ENCODE peak calls at places on chromosome 1, in ten cellular contexts. S, N, Y, A, K, B, I, Z, P and G are unnamed samples.
A peak's percentile ranks its signal among the peaks of the same experiment; 100 is the strongest.

GRCh38 chr1:107594541-107594940 is 370.4 kb downstream of the VAV3 start:
- DNase-seq in S (no peak), N (peak; percentile 30), Y (no peak), A (no peak), K (peak; percentile 1), B (no peak), I (no peak), Z (no peak), P (no peak), G (no peak)

GRCh38 chr1:70945266-70945665 is 102.3 kb downstream of the PTGER3 start:
- DNase-seq in S (no peak), N (no peak), Y (no peak), A (no peak), K (no peak), B (no peak), I (no peak), Z (no peak), P (no peak), G (no peak)

GRCh38 chr1:39262802-39263201 is 58.3 kb downstream of the MACF1 start:
- DNase-seq in S (no peak), N (no peak), Y (peak; percentile 19), A (no peak), K (peak; percentile 41), B (no peak), I (no peak), Z (no peak), P (no peak), G (no peak)

GRCh38 chr1:25049190-25049589 is 119.1 kb upstream of the RUNX3 start:
- DNase-seq in S (no peak), N (no peak), Y (no peak), A (no peak), K (no peak), B (no peak), I (no peak), Z (no peak), P (no peak), G (no peak)

GRCh38 chr1:23198373-23198772 is 18.9 kb downstream of the HTR1D start:
- DNase-seq in S (no peak), N (peak; percentile 93), Y (no peak), A (no peak), K (peak; percentile 96), B (no peak), I (peak; percentile 76), Z (no peak), P (peak; percentile 52), G (peak; percentile 86)

GRCh38 chr1:85372683-85373446 is 92.1 kb downstream of the DDAH1 start:
- DNase-seq in S (no peak), N (peak; percentile 7), Y (no peak), A (no peak), K (peak; percentile 93), B (no peak), I (no peak), Z (no peak), P (no peak), G (no peak)

GRCh38 chr1:29638281-29638680 is 402.0 kb downstream of the PTPRU start:
- DNase-seq in S (no peak), N (no peak), Y (no peak), A (no peak), K (no peak), B (no peak), I (no peak), Z (no peak), P (no peak), G (no peak)

GRCh38 chr1:111976842-111977241 is 12.6 kb downstream of the KCND3 start:
- DNase-seq in S (no peak), N (no peak), Y (no peak), A (no peak), K (no peak), B (no peak), I (no peak), Z (no peak), P (no peak), G (no peak)

GRCh38 chr1:219961684-219962083 is 33.3 kb upstream of the SLC30A10 start:
- DNase-seq in S (no peak), N (no peak), Y (no peak), A (no peak), K (no peak), B (no peak), I (no peak), Z (no peak), P (no peak), G (no peak)

GRCh38 chr1:152188673-152189591 is 29.9 kb upstream of the RPTN start:
- DNase-seq in S (no peak), N (peak; percentile 79), Y (peak; percentile 83), A (peak; percentile 65), K (peak; percentile 70), B (peak; percentile 74), I (no peak), Z (peak; percentile 73), P (peak; percentile 72), G (peak; percentile 33)

GRCh38 chr1:60872690-60873089 is 209.7 kb upstream of the NFIA start:
- DNase-seq in S (no peak), N (no peak), Y (no peak), A (no peak), K (no peak), B (no peak), I (no peak), Z (no peak), P (no peak), G (no peak)

GRCh38 chr1:23638786-23639241 is 52.8 kb upstream of the RPL11 start:
- DNase-seq in S (no peak), N (no peak), Y (no peak), A (no peak), K (no peak), B (no peak), I (no peak), Z (no peak), P (peak; percentile 43), G (no peak)

GRCh38 chr1:86552376-86552775 is 5.5 kb downstream of the CLCA4 start:
- DNase-seq in S (no peak), N (no peak), Y (no peak), A (no peak), K (no peak), B (no peak), I (no peak), Z (no peak), P (no peak), G (no peak)